ENCODE peak calls at places on chromosomes 13 and 19, in five cellular contexts. One of them, this sample, is unnamed.

GRCh38 chr13:97753942-97754670 is 199.4 kb upstream of the IPO5 start:
- DNase-seq in GM19239: no peak
- DNase-seq in activated CD4-positive, alpha-beta T cell treated with anti-CD3 and anti-CD28 coated beads, Interleukin-2, amount 10 ng/mL, durations not matched to agents 7 days and 5 days: no peak
- DNase-seq in activated CD4-positive, CD25-positive, alpha-beta regulatory T cell: no peak
- DNase-seq in tibial nerve: no peak
- DNase-seq in this sample: no peak

GRCh38 chr13:74288361-74288911 is 154.2 kb upstream of the KLF12 start:
- DNase-seq in GM19239: no peak
- DNase-seq in activated CD4-positive, alpha-beta T cell treated with anti-CD3 and anti-CD28 coated beads, Interleukin-2, amount 10 ng/mL, durations not matched to agents 7 days and 5 days: peak; percentile 27
- DNase-seq in tibial nerve: no peak
- DNase-seq in activated CD4-positive, CD25-positive, alpha-beta regulatory T cell: no peak
- DNase-seq in this sample: peak; percentile 16

GRCh38 chr13:25375727-25376358 is 4.1 kb downstream of the ATP8A2 start:
- DNase-seq in activated CD4-positive, alpha-beta T cell treated with anti-CD3 and anti-CD28 coated beads, Interleukin-2, amount 10 ng/mL, durations not matched to agents 7 days and 5 days: peak; percentile 54
- DNase-seq in activated CD4-positive, CD25-positive, alpha-beta regulatory T cell: peak; percentile 8
- DNase-seq in GM19239: peak; percentile 53
- DNase-seq in tibial nerve: peak; percentile 41
- DNase-seq in this sample: no peak

GRCh38 chr19:11673608-11674041 is 65.1 kb downstream of the ZNF823 start:
- DNase-seq in GM19239: no peak
- DNase-seq in activated CD4-positive, alpha-beta T cell treated with anti-CD3 and anti-CD28 coated beads, Interleukin-2, amount 10 ng/mL, durations not matched to agents 7 days and 5 days: no peak
- DNase-seq in activated CD4-positive, CD25-positive, alpha-beta regulatory T cell: no peak
- DNase-seq in tibial nerve: peak; percentile 41
- DNase-seq in this sample: no peak

GRCh38 chr13:113608246-113608635 is 23.7 kb downstream of the TFDP1 start:
- DNase-seq in GM19239: no peak
- DNase-seq in activated CD4-positive, CD25-positive, alpha-beta regulatory T cell: no peak
- DNase-seq in tibial nerve: no peak
- DNase-seq in activated CD4-positive, alpha-beta T cell treated with anti-CD3 and anti-CD28 coated beads, Interleukin-2, amount 10 ng/mL, durations not matched to agents 7 days and 5 days: no peak
- DNase-seq in this sample: no peak

GRCh38 chr13:20331949-20332348 is 99.8 kb upstream of the GJB6 start:
- DNase-seq in tibial nerve: no peak
- DNase-seq in activated CD4-positive, CD25-positive, alpha-beta regulatory T cell: no peak
- DNase-seq in activated CD4-positive, alpha-beta T cell treated with anti-CD3 and anti-CD28 coated beads, Interleukin-2, amount 10 ng/mL, durations not matched to agents 7 days and 5 days: no peak
- DNase-seq in GM19239: no peak
- DNase-seq in this sample: no peak

GRCh38 chr13:95588721-95589120 is 36.2 kb downstream of the CLDN10 start:
- DNase-seq in activated CD4-positive, CD25-positive, alpha-beta regulatory T cell: no peak
- DNase-seq in GM19239: no peak
- DNase-seq in activated CD4-positive, alpha-beta T cell treated with anti-CD3 and anti-CD28 coated beads, Interleukin-2, amount 10 ng/mL, durations not matched to agents 7 days and 5 days: no peak
- DNase-seq in tibial nerve: no peak
- DNase-seq in this sample: no peak

GRCh38 chr19:17311455-17312248 is 2.3 kb downstream of the DDA1 start:
- DNase-seq in activated CD4-positive, alpha-beta T cell treated with anti-CD3 and anti-CD28 coated beads, Interleukin-2, amount 10 ng/mL, durations not matched to agents 7 days and 5 days: no peak
- DNase-seq in tibial nerve: no peak
- DNase-seq in GM19239: no peak
- DNase-seq in activated CD4-positive, CD25-positive, alpha-beta regulatory T cell: no peak
- DNase-seq in this sample: no peak

GRCh38 chr19:15675560-15675959 is 2.7 kb downstream of the CYP4F12 start:
- DNase-seq in GM19239: no peak
- DNase-seq in activated CD4-positive, CD25-positive, alpha-beta regulatory T cell: no peak
- DNase-seq in tibial nerve: no peak
- DNase-seq in activated CD4-positive, alpha-beta T cell treated with anti-CD3 and anti-CD28 coated beads, Interleukin-2, amount 10 ng/mL, durations not matched to agents 7 days and 5 days: no peak
- DNase-seq in this sample: no peak

GRCh38 chr13:111216166-111216960 is 101.3 kb downstream of the ARHGEF7 start:
- DNase-seq in tibial nerve: peak; percentile 51
- DNase-seq in GM19239: no peak
- DNase-seq in activated CD4-positive, CD25-positive, alpha-beta regulatory T cell: peak; percentile 8
- DNase-seq in activated CD4-positive, alpha-beta T cell treated with anti-CD3 and anti-CD28 coated beads, Interleukin-2, amount 10 ng/mL, durations not matched to agents 7 days and 5 days: peak; percentile 46
- DNase-seq in this sample: peak; percentile 26

GRCh38 chr13:30081331-30081730 is 226.0 kb downstream of the KATNAL1 start:
- DNase-seq in GM19239: no peak
- DNase-seq in activated CD4-positive, CD25-positive, alpha-beta regulatory T cell: no peak
- DNase-seq in tibial nerve: no peak
- DNase-seq in activated CD4-positive, alpha-beta T cell treated with anti-CD3 and anti-CD28 coated beads, Interleukin-2, amount 10 ng/mL, durations not matched to agents 7 days and 5 days: no peak
- DNase-seq in this sample: no peak

GRCh38 chr13:20495087-20496023 is 30.3 kb downstream of the CRYL1 start:
- DNase-seq in activated CD4-positive, CD25-positive, alpha-beta regulatory T cell: peak; percentile 3
- DNase-seq in tibial nerve: peak; percentile 91
- DNase-seq in GM19239: peak; percentile 54
- DNase-seq in activated CD4-positive, alpha-beta T cell treated with anti-CD3 and anti-CD28 coated beads, Interleukin-2, amount 10 ng/mL, durations not matched to agents 7 days and 5 days: peak; percentile 74
- DNase-seq in this sample: peak; percentile 42

GRCh38 chr13:94516456-94516855 is 37.0 kb upstream of the DCT start:
- DNase-seq in activated CD4-positive, alpha-beta T cell treated with anti-CD3 and anti-CD28 coated beads, Interleukin-2, amount 10 ng/mL, durations not matched to agents 7 days and 5 days: no peak
- DNase-seq in GM19239: no peak
- DNase-seq in activated CD4-positive, CD25-positive, alpha-beta regulatory T cell: no peak
- DNase-seq in tibial nerve: no peak
- DNase-seq in this sample: no peak

GRCh38 chr19:34244611-34245299 is 9.6 kb upstream of the GARRE1 start:
- DNase-seq in tibial nerve: no peak
- DNase-seq in activated CD4-positive, alpha-beta T cell treated with anti-CD3 and anti-CD28 coated beads, Interleukin-2, amount 10 ng/mL, durations not matched to agents 7 days and 5 days: no peak
- DNase-seq in activated CD4-positive, CD25-positive, alpha-beta regulatory T cell: no peak
- DNase-seq in GM19239: no peak
- DNase-seq in this sample: no peak

GRCh38 chr19:31271569-31271911 is 77.7 kb downstream of the TSHZ3 start:
- DNase-seq in GM19239: no peak
- DNase-seq in activated CD4-positive, CD25-positive, alpha-beta regulatory T cell: no peak
- DNase-seq in tibial nerve: no peak
- DNase-seq in activated CD4-positive, alpha-beta T cell treated with anti-CD3 and anti-CD28 coated beads, Interleukin-2, amount 10 ng/mL, durations not matched to agents 7 days and 5 days: no peak
- DNase-seq in this sample: no peak

GRCh38 chr13:46530084-46530935 is 22.7 kb upstream of the LRCH1 start:
- DNase-seq in GM19239: no peak
- DNase-seq in tibial nerve: no peak
- DNase-seq in activated CD4-positive, alpha-beta T cell treated with anti-CD3 and anti-CD28 coated beads, Interleukin-2, amount 10 ng/mL, durations not matched to agents 7 days and 5 days: no peak
- DNase-seq in activated CD4-positive, CD25-positive, alpha-beta regulatory T cell: no peak
- DNase-seq in this sample: no peak

GRCh38 chr19:46515879-46516350 is 20.2 kb upstream of the PNMA8B start:
- DNase-seq in activated CD4-positive, alpha-beta T cell treated with anti-CD3 and anti-CD28 coated beads, Interleukin-2, amount 10 ng/mL, durations not matched to agents 7 days and 5 days: peak; percentile 50
- DNase-seq in tibial nerve: no peak
- DNase-seq in activated CD4-positive, CD25-positive, alpha-beta regulatory T cell: no peak
- DNase-seq in GM19239: no peak
- DNase-seq in this sample: no peak

GRCh38 chr13:38824342-38824741 is 137.5 kb downstream of the FREM2 start:
- DNase-seq in tibial nerve: no peak
- DNase-seq in GM19239: no peak
- DNase-seq in activated CD4-positive, alpha-beta T cell treated with anti-CD3 and anti-CD28 coated beads, Interleukin-2, amount 10 ng/mL, durations not matched to agents 7 days and 5 days: no peak
- DNase-seq in activated CD4-positive, CD25-positive, alpha-beta regulatory T cell: no peak
- DNase-seq in this sample: no peak

GRCh38 chr13:94346261-94347019 is 133.0 kb downstream of the DCT start:
- DNase-seq in activated CD4-positive, alpha-beta T cell treated with anti-CD3 and anti-CD28 coated beads, Interleukin-2, amount 10 ng/mL, durations not matched to agents 7 days and 5 days: no peak
- DNase-seq in activated CD4-positive, CD25-positive, alpha-beta regulatory T cell: no peak
- DNase-seq in GM19239: no peak
- DNase-seq in tibial nerve: no peak
- DNase-seq in this sample: no peak

GRCh38 chr19:31179471-31179852 is 169.8 kb downstream of the TSHZ3 start:
- DNase-seq in tibial nerve: no peak
- DNase-seq in activated CD4-positive, alpha-beta T cell treated with anti-CD3 and anti-CD28 coated beads, Interleukin-2, amount 10 ng/mL, durations not matched to agents 7 days and 5 days: no peak
- DNase-seq in GM19239: no peak
- DNase-seq in activated CD4-positive, CD25-positive, alpha-beta regulatory T cell: no peak
- DNase-seq in this sample: no peak

GRCh38 chr19:35784401-35785086 is 9.2 kb downstream of the ARHGAP33 start:
- DNase-seq in activated CD4-positive, alpha-beta T cell treated with anti-CD3 and anti-CD28 coated beads, Interleukin-2, amount 10 ng/mL, durations not matched to agents 7 days and 5 days: no peak
- DNase-seq in GM19239: no peak
- DNase-seq in tibial nerve: no peak
- DNase-seq in activated CD4-positive, CD25-positive, alpha-beta regulatory T cell: no peak
- DNase-seq in this sample: no peak